ENCODE peak calls at places on chromosomes 6 and 20, in ten cellular contexts. One of them, this sample, is unnamed.

GRCh38 chr6:99838607-99839006 is 155.4 kb downstream of the MCHR2 start:
- DNase-seq in right lobe of liver: no peak
- DNase-seq in CD8-positive, alpha-beta memory T cell: no peak
- DNase-seq in upper lobe of right lung: no peak
- DNase-seq in adrenal gland: no peak
- DNase-seq in brain microvascular endothelial cell: no peak
- DNase-seq in CD4-positive, alpha-beta T cell: no peak
- DNase-seq in ascending aorta: no peak
- DNase-seq in neuronal stem cell: no peak
- DNase-seq in psoas muscle: no peak
- DNase-seq in this sample: no peak

GRCh38 chr6:20261685-20262084 is 49.4 kb upstream of the MBOAT1 start:
- DNase-seq in right lobe of liver: no peak
- DNase-seq in CD8-positive, alpha-beta memory T cell: no peak
- DNase-seq in upper lobe of right lung: no peak
- DNase-seq in adrenal gland: no peak
- DNase-seq in brain microvascular endothelial cell: no peak
- DNase-seq in CD4-positive, alpha-beta T cell: no peak
- DNase-seq in ascending aorta: no peak
- DNase-seq in neuronal stem cell: no peak
- DNase-seq in psoas muscle: no peak
- DNase-seq in this sample: no peak

GRCh38 chr6:15246217-15247211 is 645 bp downstream of the JARID2 start:
- DNase-seq in right lobe of liver: no peak
- DNase-seq in CD8-positive, alpha-beta memory T cell: peak; percentile 52
- DNase-seq in upper lobe of right lung: peak; percentile 16
- DNase-seq in adrenal gland: no peak
- DNase-seq in brain microvascular endothelial cell: no peak
- DNase-seq in CD4-positive, alpha-beta T cell: no peak
- DNase-seq in ascending aorta: no peak
- DNase-seq in neuronal stem cell: no peak
- DNase-seq in psoas muscle: no peak
- DNase-seq in this sample: no peak

GRCh38 chr20:50335105-50335504 is 144.5 kb downstream of the CEBPB start:
- DNase-seq in right lobe of liver: no peak
- DNase-seq in CD8-positive, alpha-beta memory T cell: no peak
- DNase-seq in upper lobe of right lung: no peak
- DNase-seq in adrenal gland: no peak
- DNase-seq in brain microvascular endothelial cell: peak; percentile 27
- DNase-seq in CD4-positive, alpha-beta T cell: no peak
- DNase-seq in ascending aorta: no peak
- DNase-seq in neuronal stem cell: peak; percentile 27
- DNase-seq in psoas muscle: no peak
- DNase-seq in this sample: no peak

GRCh38 chr6:47977314-47977713 is 133.7 kb downstream of the PTCHD4 start:
- DNase-seq in right lobe of liver: no peak
- DNase-seq in CD8-positive, alpha-beta memory T cell: no peak
- DNase-seq in upper lobe of right lung: no peak
- DNase-seq in adrenal gland: no peak
- DNase-seq in brain microvascular endothelial cell: no peak
- DNase-seq in CD4-positive, alpha-beta T cell: no peak
- DNase-seq in ascending aorta: no peak
- DNase-seq in neuronal stem cell: no peak
- DNase-seq in psoas muscle: no peak
- DNase-seq in this sample: no peak

GRCh38 chr6:137133136-137133535 is 40.3 kb downstream of the IL22RA2 start:
- DNase-seq in right lobe of liver: no peak
- DNase-seq in CD8-positive, alpha-beta memory T cell: no peak
- DNase-seq in upper lobe of right lung: no peak
- DNase-seq in adrenal gland: no peak
- DNase-seq in brain microvascular endothelial cell: no peak
- DNase-seq in CD4-positive, alpha-beta T cell: no peak
- DNase-seq in ascending aorta: no peak
- DNase-seq in neuronal stem cell: no peak
- DNase-seq in psoas muscle: no peak
- DNase-seq in this sample: no peak

GRCh38 chr20:9235518-9235917 is 166.6 kb downstream of the PLCB4 start:
- DNase-seq in right lobe of liver: no peak
- DNase-seq in CD8-positive, alpha-beta memory T cell: no peak
- DNase-seq in upper lobe of right lung: no peak
- DNase-seq in adrenal gland: no peak
- DNase-seq in brain microvascular endothelial cell: peak; percentile 16
- DNase-seq in CD4-positive, alpha-beta T cell: no peak
- DNase-seq in ascending aorta: no peak
- DNase-seq in neuronal stem cell: no peak
- DNase-seq in psoas muscle: no peak
- DNase-seq in this sample: no peak

GRCh38 chr6:19478992-19479391 is 358.2 kb upstream of the ID4 start:
- DNase-seq in right lobe of liver: no peak
- DNase-seq in CD8-positive, alpha-beta memory T cell: no peak
- DNase-seq in upper lobe of right lung: no peak
- DNase-seq in adrenal gland: no peak
- DNase-seq in brain microvascular endothelial cell: peak; percentile 68
- DNase-seq in CD4-positive, alpha-beta T cell: no peak
- DNase-seq in ascending aorta: no peak
- DNase-seq in neuronal stem cell: no peak
- DNase-seq in psoas muscle: no peak
- DNase-seq in this sample: no peak

GRCh38 chr20:10502098-10502526 is 67.0 kb downstream of the SLX4IP start:
- DNase-seq in right lobe of liver: no peak
- DNase-seq in CD8-positive, alpha-beta memory T cell: peak; percentile 13
- DNase-seq in upper lobe of right lung: no peak
- DNase-seq in adrenal gland: no peak
- DNase-seq in brain microvascular endothelial cell: no peak
- DNase-seq in CD4-positive, alpha-beta T cell: no peak
- DNase-seq in ascending aorta: no peak
- DNase-seq in neuronal stem cell: no peak
- DNase-seq in psoas muscle: no peak
- DNase-seq in this sample: no peak

GRCh38 chr20:48805286-48805685 is 22.5 kb downstream of the PREX1 start:
- DNase-seq in right lobe of liver: no peak
- DNase-seq in CD8-positive, alpha-beta memory T cell: no peak
- DNase-seq in upper lobe of right lung: peak; percentile 48
- DNase-seq in adrenal gland: no peak
- DNase-seq in brain microvascular endothelial cell: no peak
- DNase-seq in CD4-positive, alpha-beta T cell: no peak
- DNase-seq in ascending aorta: no peak
- DNase-seq in neuronal stem cell: no peak
- DNase-seq in psoas muscle: no peak
- DNase-seq in this sample: no peak

GRCh38 chr6:127192911-127193503 is 73.7 kb upstream of the RNF146 start:
- DNase-seq in right lobe of liver: no peak
- DNase-seq in CD8-positive, alpha-beta memory T cell: no peak
- DNase-seq in upper lobe of right lung: no peak
- DNase-seq in adrenal gland: no peak
- DNase-seq in brain microvascular endothelial cell: no peak
- DNase-seq in CD4-positive, alpha-beta T cell: no peak
- DNase-seq in ascending aorta: no peak
- DNase-seq in neuronal stem cell: no peak
- DNase-seq in psoas muscle: no peak
- DNase-seq in this sample: no peak

GRCh38 chr6:35341557-35341956 is 801 bp upstream of the PPARD start:
- DNase-seq in right lobe of liver: no peak
- DNase-seq in CD8-positive, alpha-beta memory T cell: no peak
- DNase-seq in upper lobe of right lung: peak; percentile 69
- DNase-seq in adrenal gland: peak; percentile 51
- DNase-seq in brain microvascular endothelial cell: no peak
- DNase-seq in CD4-positive, alpha-beta T cell: no peak
- DNase-seq in ascending aorta: no peak
- DNase-seq in neuronal stem cell: no peak
- DNase-seq in psoas muscle: no peak
- DNase-seq in this sample: no peak

GRCh38 chr6:34517966-34518365 is 38.2 kb downstream of the SPDEF start:
- DNase-seq in right lobe of liver: no peak
- DNase-seq in CD8-positive, alpha-beta memory T cell: no peak
- DNase-seq in upper lobe of right lung: peak; percentile 50
- DNase-seq in adrenal gland: no peak
- DNase-seq in brain microvascular endothelial cell: no peak
- DNase-seq in CD4-positive, alpha-beta T cell: no peak
- DNase-seq in ascending aorta: no peak
- DNase-seq in neuronal stem cell: no peak
- DNase-seq in psoas muscle: no peak
- DNase-seq in this sample: no peak

GRCh38 chr20:52975024-52975732 is 3.0 kb downstream of the TSHZ2 start:
- DNase-seq in right lobe of liver: peak; percentile 27
- DNase-seq in CD8-positive, alpha-beta memory T cell: no peak
- DNase-seq in upper lobe of right lung: no peak
- DNase-seq in adrenal gland: peak; percentile 64
- DNase-seq in brain microvascular endothelial cell: no peak
- DNase-seq in CD4-positive, alpha-beta T cell: no peak
- DNase-seq in ascending aorta: no peak
- DNase-seq in neuronal stem cell: no peak
- DNase-seq in psoas muscle: no peak
- DNase-seq in this sample: no peak

GRCh38 chr6:111872521-111873177 is 603 bp downstream of the FYN start:
- DNase-seq in right lobe of liver: peak; percentile 27
- DNase-seq in CD8-positive, alpha-beta memory T cell: peak; percentile 71
- DNase-seq in upper lobe of right lung: no peak
- DNase-seq in adrenal gland: no peak
- DNase-seq in brain microvascular endothelial cell: peak; percentile 32
- DNase-seq in CD4-positive, alpha-beta T cell: peak; percentile 44
- DNase-seq in ascending aorta: no peak
- DNase-seq in neuronal stem cell: peak; percentile 49
- DNase-seq in psoas muscle: peak; percentile 45
- DNase-seq in this sample: peak; percentile 67

GRCh38 chr6:28615955-28616747 is 90.5 kb downstream of the GPX5 start:
- DNase-seq in right lobe of liver: no peak
- DNase-seq in CD8-positive, alpha-beta memory T cell: no peak
- DNase-seq in upper lobe of right lung: no peak
- DNase-seq in adrenal gland: no peak
- DNase-seq in brain microvascular endothelial cell: no peak
- DNase-seq in CD4-positive, alpha-beta T cell: no peak
- DNase-seq in ascending aorta: no peak
- DNase-seq in neuronal stem cell: no peak
- DNase-seq in psoas muscle: no peak
- DNase-seq in this sample: no peak
- H3K27me3 ChIP-seq in right lobe of liver: no peaks in the 10 kb centered on the region
- H3K27me3 ChIP-seq in CD8-positive, alpha-beta memory T cell: peaks cover 14% of the 10 kb centered on the region
- H3K27me3 ChIP-seq in upper lobe of right lung: peaks cover 68% of the 10 kb centered on the region
- H3K27me3 ChIP-seq in adrenal gland: peaks cover 26% of the 10 kb centered on the region
- H3K27me3 ChIP-seq in brain microvascular endothelial cell: no peaks in the 10 kb centered on the region
- H3K27me3 ChIP-seq in CD4-positive, alpha-beta T cell: peaks cover 45% of the 10 kb centered on the region
- H3K27me3 ChIP-seq in ascending aorta: no peaks in the 10 kb centered on the region
- H3K27me3 ChIP-seq in neuronal stem cell: no peaks in the 10 kb centered on the region
- H3K27me3 ChIP-seq in psoas muscle: peaks cover 28% of the 10 kb centered on the region
- H3K27me3 ChIP-seq in this sample: no peaks in the 10 kb centered on the region

DNA sequence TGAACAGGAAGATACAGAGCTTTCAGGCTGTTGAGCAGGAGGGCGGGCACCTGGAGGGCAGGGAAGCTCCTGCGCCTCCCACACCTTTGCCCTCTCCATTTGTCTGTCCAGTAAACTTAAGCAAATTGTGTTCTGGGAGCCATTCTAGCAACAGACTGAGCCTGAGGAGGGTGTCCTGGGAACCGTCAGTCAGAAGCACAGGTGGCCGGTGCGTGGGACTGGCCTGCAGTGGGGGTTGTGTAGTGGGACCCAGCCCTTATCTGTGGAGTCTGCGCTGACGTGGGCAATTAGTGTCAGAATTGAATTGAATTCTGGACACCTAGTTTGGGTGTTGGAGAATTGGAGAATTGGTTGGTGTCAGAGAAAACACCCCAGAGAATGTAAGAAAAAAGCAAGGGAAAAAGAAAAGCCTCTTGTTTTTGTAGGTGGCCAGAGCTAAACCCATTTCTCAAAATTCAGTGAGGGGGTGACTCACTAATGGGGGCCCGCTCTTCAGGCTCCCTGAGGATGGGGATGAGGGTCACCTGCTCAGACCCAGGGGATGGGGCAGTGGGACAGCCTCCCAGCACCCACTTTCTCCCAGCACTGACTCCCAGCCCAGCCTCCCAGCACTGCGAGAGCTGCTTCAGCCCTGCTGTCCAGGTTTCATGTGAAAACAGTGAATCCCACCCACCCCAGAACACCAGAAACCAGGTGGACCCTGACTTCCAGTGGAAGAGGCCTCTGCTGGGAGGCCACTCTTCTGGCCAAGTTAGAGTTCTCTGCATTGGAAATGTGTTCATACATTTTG is 362.4 kb downstream of the CDH4 start:
- DNase-seq in right lobe of liver: no peak
- DNase-seq in CD8-positive, alpha-beta memory T cell: no peak
- DNase-seq in upper lobe of right lung: no peak
- DNase-seq in adrenal gland: no peak
- DNase-seq in brain microvascular endothelial cell: no peak
- DNase-seq in CD4-positive, alpha-beta T cell: no peak
- DNase-seq in ascending aorta: no peak
- DNase-seq in neuronal stem cell: no peak
- DNase-seq in psoas muscle: no peak
- DNase-seq in this sample: no peak
- H3K27me3 ChIP-seq in right lobe of liver: no peaks in the 10 kb centered on the region
- H3K27me3 ChIP-seq in CD8-positive, alpha-beta memory T cell: no peaks in the 10 kb centered on the region
- H3K27me3 ChIP-seq in upper lobe of right lung: peaks cover 4% of the 10 kb centered on the region
- H3K27me3 ChIP-seq in adrenal gland: no peaks in the 10 kb centered on the region
- H3K27me3 ChIP-seq in brain microvascular endothelial cell: no peaks in the 10 kb centered on the region
- H3K27me3 ChIP-seq in CD4-positive, alpha-beta T cell: no peaks in the 10 kb centered on the region
- H3K27me3 ChIP-seq in ascending aorta: no peaks in the 10 kb centered on the region
- H3K27me3 ChIP-seq in neuronal stem cell: no peaks in the 10 kb centered on the region
- H3K27me3 ChIP-seq in psoas muscle: no peaks in the 10 kb centered on the region
- H3K27me3 ChIP-seq in this sample: peaks cover 4% of the 10 kb centered on the region

GRCh38 chr6:84926756-84927155 is 162.4 kb upstream of the TBX18 start:
- DNase-seq in right lobe of liver: no peak
- DNase-seq in CD8-positive, alpha-beta memory T cell: no peak
- DNase-seq in upper lobe of right lung: no peak
- DNase-seq in adrenal gland: no peak
- DNase-seq in brain microvascular endothelial cell: peak; percentile 38
- DNase-seq in CD4-positive, alpha-beta T cell: no peak
- DNase-seq in ascending aorta: no peak
- DNase-seq in neuronal stem cell: no peak
- DNase-seq in psoas muscle: no peak
- DNase-seq in this sample: no peak
- H3K27me3 ChIP-seq in right lobe of liver: no peaks in the 10 kb centered on the region
- H3K27me3 ChIP-seq in CD8-positive, alpha-beta memory T cell: no peaks in the 10 kb centered on the region
- H3K27me3 ChIP-seq in upper lobe of right lung: no peaks in the 10 kb centered on the region
- H3K27me3 ChIP-seq in adrenal gland: no peaks in the 10 kb centered on the region
- H3K27me3 ChIP-seq in brain microvascular endothelial cell: no peaks in the 10 kb centered on the region
- H3K27me3 ChIP-seq in CD4-positive, alpha-beta T cell: no peaks in the 10 kb centered on the region
- H3K27me3 ChIP-seq in ascending aorta: no peaks in the 10 kb centered on the region
- H3K27me3 ChIP-seq in neuronal stem cell: no peaks in the 10 kb centered on the region
- H3K27me3 ChIP-seq in psoas muscle: no peaks in the 10 kb centered on the region
- H3K27me3 ChIP-seq in this sample: no peaks in the 10 kb centered on the region

DNA sequence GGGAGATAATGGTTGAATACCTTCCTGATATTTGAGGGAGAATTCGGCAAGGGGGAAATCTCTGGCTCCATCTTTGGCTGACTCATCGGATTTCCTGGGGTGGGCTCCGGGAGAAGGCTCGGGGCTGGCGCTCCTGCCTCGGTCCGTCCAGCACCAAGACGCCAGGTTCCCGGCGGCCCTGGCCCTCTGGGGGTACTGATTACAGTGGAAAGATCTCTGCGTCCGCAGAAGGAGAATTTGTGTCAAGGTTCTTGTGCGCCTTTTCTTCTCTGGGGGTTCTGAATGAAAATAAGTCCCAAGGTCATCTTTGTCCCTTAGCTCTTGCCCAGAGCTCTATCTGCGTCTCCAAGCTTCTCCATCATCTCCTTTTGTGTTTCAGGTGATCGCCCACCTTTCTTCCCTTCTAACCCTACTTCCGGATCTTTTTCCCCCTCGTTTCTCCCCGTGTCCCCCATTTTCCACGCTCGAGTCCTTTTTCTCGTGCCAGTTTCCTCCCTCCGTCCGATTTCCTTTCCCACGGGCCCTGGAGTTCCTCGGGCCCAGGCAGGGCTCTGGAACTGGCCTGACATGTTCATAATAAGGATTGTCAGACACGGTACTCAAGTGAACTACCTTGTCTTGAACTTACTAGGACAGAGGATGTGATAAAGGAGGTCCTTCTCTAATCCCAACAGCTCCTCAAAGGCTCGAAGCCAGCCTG is 11.6 kb downstream of the NRN1 start:
- DNase-seq in right lobe of liver: no peak
- DNase-seq in CD8-positive, alpha-beta memory T cell: no peak
- DNase-seq in upper lobe of right lung: no peak
- DNase-seq in adrenal gland: no peak
- DNase-seq in brain microvascular endothelial cell: no peak
- DNase-seq in CD4-positive, alpha-beta T cell: no peak
- DNase-seq in ascending aorta: no peak
- DNase-seq in neuronal stem cell: no peak
- DNase-seq in psoas muscle: no peak
- DNase-seq in this sample: no peak
- H3K27me3 ChIP-seq in right lobe of liver: no peaks in the 10 kb centered on the region
- H3K27me3 ChIP-seq in CD8-positive, alpha-beta memory T cell: peaks cover 69% of the 10 kb centered on the region
- H3K27me3 ChIP-seq in upper lobe of right lung: peaks cover 81% of the 10 kb centered on the region
- H3K27me3 ChIP-seq in adrenal gland: peaks cover 60% of the 10 kb centered on the region
- H3K27me3 ChIP-seq in brain microvascular endothelial cell: no peaks in the 10 kb centered on the region
- H3K27me3 ChIP-seq in CD4-positive, alpha-beta T cell: peaks cover 84% of the 10 kb centered on the region
- H3K27me3 ChIP-seq in ascending aorta: peaks cover 41% of the 10 kb centered on the region
- H3K27me3 ChIP-seq in neuronal stem cell: peaks cover 98% of the 10 kb centered on the region
- H3K27me3 ChIP-seq in psoas muscle: peaks cover 87% of the 10 kb centered on the region
- H3K27me3 ChIP-seq in this sample: peaks cover 72% of the 10 kb centered on the region

This sample was measured in tibial artery.